ENCODE peak calls at places on chromosomes 5 and 9, in six cellular contexts. G is adrenal gland, J is stomach, V is spleen, P is heart left ventricle, M is esophagus squamous epithelium. Q is an unnamed sample.

GRCh38 chr9:93684161-93684765 is 107.9 kb downstream of the PHF2 start:
- DNase-seq in G (no peak), M (no peak), P (peak), V (peak), J (no peak), Q (no peak)

GRCh38 chr5:127609016-127609415 is 39.9 kb upstream of the CTXN3 start:
- DNase-seq in M (no peak), P (no peak), V (no peak), G (no peak), J (no peak), Q (no peak)

GRCh38 chr5:94316916-94317838 is 301.2 kb downstream of the KIAA0825 start:
- DNase-seq in V (no peak), J (no peak), P (no peak), G (no peak), M (no peak), Q (no peak)

GRCh38 chr9:130129425-130130061 is 42.7 kb upstream of the NCS1 start:
- DNase-seq in J (no peak), G (no peak), P (no peak), V (no peak), M (no peak), Q (no peak)

GRCh38 chr9:115042781-115043509 is 75.0 kb downstream of the TNC start:
- DNase-seq in M (no peak), V (no peak), J (no peak), G (no peak), P (no peak), Q (no peak)

GRCh38 chr5:31078931-31079330 is 114.6 kb upstream of the CDH6 start:
- DNase-seq in J (no peak), M (no peak), V (no peak), G (no peak), P (no peak), Q (no peak)

GRCh38 chr5:58925627-58926545 is 343.0 kb downstream of the RAB3C start:
- DNase-seq in M (no peak), V (no peak), J (no peak), G (peak), P (no peak), Q (no peak)

GRCh38 chr5:62167651-62168050 is 138.4 kb upstream of the KIF2A start:
- DNase-seq in J (no peak), M (no peak), P (no peak), G (no peak), V (no peak), Q (no peak)

GRCh38 chr9:4137234-4137633 is 162.6 kb downstream of the GLIS3 start:
- DNase-seq in J (no peak), G (no peak), M (no peak), P (no peak), V (no peak), Q (no peak)

GRCh38 chr9:130208600-130209347 is 36.6 kb downstream of the NCS1 start:
- DNase-seq in J (no peak), G (no peak), M (no peak), V (no peak), P (no peak), Q (no peak)

GRCh38 chr9:37988041-37988440 is 81.0 kb downstream of the SHB start:
- DNase-seq in M (no peak), P (no peak), V (no peak), G (peak), J (no peak), Q (no peak)

GRCh38 chr9:87862536-87863268 is 20.0 kb upstream of the SPATA31E1 start:
- DNase-seq in M (no peak), P (no peak), V (no peak), G (no peak), J (no peak), Q (no peak)

GRCh38 chr9:36450110-36450732 is 50.2 kb upstream of the RNF38 start:
- DNase-seq in P (no peak), G (no peak), V (no peak), J (no peak), M (no peak), Q (no peak)

GRCh38 chr5:173327084-173327947 is 898 bp downstream of the STC2 start:
- DNase-seq in V (peak), M (no peak), P (no peak), G (no peak), J (no peak), Q (no peak)

GRCh38 chr5:135747824-135748223 is 86.6 kb upstream of the SLC25A48 start:
- DNase-seq in M (no peak), G (no peak), P (no peak), V (no peak), J (no peak), Q (no peak)

GRCh38 chr9:114004221-114004716 is 73.8 kb downstream of the AMBP start:
- DNase-seq in P (peak), M (no peak), G (peak), V (peak), J (peak), Q (peak)

GRCh38 chr9:137724114-137724445 is 105.3 kb downstream of the EHMT1 start:
- DNase-seq in J (no peak), P (no peak), G (no peak), M (no peak), V (no peak), Q (no peak)

GRCh38 chr5:36600847-36601527 is 5.4 kb upstream of the SLC1A3 start:
- DNase-seq in V (no peak), J (no peak), M (no peak), G (no peak), P (no peak), Q (no peak)

GRCh38 chr5:14695152-14695551 is 30.6 kb downstream of the OTULIN start:
- DNase-seq in J (no peak), G (no peak), M (no peak), V (no peak), P (no peak), Q (no peak)

GRCh38 chr9:105171589-105171988 is 72.9 kb upstream of the SLC44A1 start:
- DNase-seq in V (no peak), J (no peak), M (no peak), P (no peak), G (no peak), Q (no peak)

GRCh38 chr5:109478830-109479229 is 69.1 kb upstream of the PJA2 start:
- DNase-seq in P (no peak), J (no peak), M (no peak), V (no peak), G (no peak), Q (no peak)

GRCh38 chr9:83060557-83060956 is 2.4 kb downstream of the RASEF start:
- DNase-seq in M (no peak), V (no peak), P (no peak), J (peak), G (no peak), Q (no peak)

GRCh38 chr9:18888241-18888794 is 144.7 kb downstream of the SAXO1 start:
- DNase-seq in P (no peak), J (no peak), G (no peak), V (no peak), M (no peak), Q (peak)

GRCh38 chr5:133240425-133241091 is 188.7 kb downstream of the HSPA4 start:
- DNase-seq in J (peak), G (peak), M (no peak), V (peak), P (no peak), Q (peak)

GRCh38 chr5:143896471-143896870 is 84.5 kb downstream of the HMHB1 start:
- DNase-seq in P (no peak), G (no peak), J (no peak), V (no peak), M (no peak), Q (no peak)

GRCh38 chr5:150791536-150791935 is 13.0 kb downstream of the SMIM3 start:
- DNase-seq in P (no peak), J (no peak), V (no peak), G (no peak), M (no peak), Q (no peak)

GRCh38 chr5:167970002-167970401 is 321.4 kb upstream of the WWC1 start:
- DNase-seq in G (no peak), M (no peak), P (no peak), J (no peak), V (no peak), Q (no peak)

GRCh38 chr5:145056805-145057204 is 778.3 kb downstream of the PRELID2 start:
- DNase-seq in M (no peak), J (no peak), V (no peak), G (no peak), P (no peak), Q (no peak)

DNA sequence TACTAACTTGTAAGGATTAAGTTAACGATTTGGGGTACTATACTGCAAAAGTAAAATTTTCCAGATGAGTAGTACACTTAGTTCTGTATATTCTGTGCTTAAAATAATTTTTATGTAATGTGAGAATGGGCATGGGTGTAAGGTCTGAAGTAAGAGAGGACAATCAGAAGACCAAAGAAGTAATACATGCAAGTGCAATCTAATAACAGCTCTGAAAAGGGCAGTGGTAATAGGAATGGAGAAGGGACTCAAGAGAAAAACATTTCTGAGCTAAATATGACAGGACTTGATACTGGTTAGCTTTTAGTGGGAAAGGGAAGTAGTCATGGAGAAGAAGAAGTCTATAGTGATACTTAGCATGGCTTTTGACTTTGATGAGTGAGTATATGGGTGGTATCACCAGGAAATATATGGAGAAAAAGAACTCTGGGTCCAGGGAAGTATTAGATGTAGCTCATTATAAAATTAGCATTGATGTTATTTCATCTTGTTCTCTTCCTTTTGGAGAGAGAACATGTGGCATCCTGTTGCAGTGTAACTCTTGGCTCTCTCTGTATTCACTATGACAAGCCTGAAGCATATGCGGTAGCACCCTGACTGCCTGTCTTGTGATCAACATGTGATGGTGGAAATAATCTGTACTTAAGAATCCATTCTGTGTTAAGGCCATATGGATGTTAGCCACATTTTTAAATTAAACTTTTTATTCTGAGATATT is 60.5 kb downstream of the ERCC6L2 start:
- DNase-seq in V (no peak), G (no peak), P (no peak), M (no peak), J (no peak), Q (no peak)
- TF ChIP-seq POLR2A in V (no peak), G (no peak), P (no peak), M (no peak), J (no peak), Q (no peak)

GRCh38 chr5:65925094-65925600 is 1.2 kb upstream of the ERBIN start:
- DNase-seq in V (peak), M (peak), J (peak), P (peak), G (peak), Q (peak)
- TF ChIP-seq POLR2A in V (peak), M (no peak), J (no peak), P (no peak), G (no peak), Q (no peak)

GRCh38 chr9:116153765-116154333 is at the start of gene PAPPA:
- DNase-seq in P (no peak), G (no peak), V (no peak), J (no peak), M (no peak), Q (peak)

GRCh38 chr9:116155700-116156045 is 2.1 kb downstream of the PAPPA start:
- DNase-seq in M (no peak), V (no peak), J (no peak), P (no peak), G (no peak), Q (no peak)

GRCh38 chr9:116154976-116155699 is 1.5 kb downstream of the PAPPA start:
- DNase-seq in P (no peak), V (no peak), G (no peak), M (no peak), J (no peak), Q (peak)

GRCh38 chr9:116152941-116153764 is 438 bp upstream of the PAPPA start:
- DNase-seq in P (no peak), M (no peak), J (no peak), V (no peak), G (no peak), Q (peak)

GRCh38 chr9:116154334-116154975 is 864 bp downstream of the PAPPA start:
- DNase-seq in G (no peak), J (no peak), M (no peak), P (no peak), V (peak), Q (peak)
- TF ChIP-seq POLR2A in G (no peak), J (no peak), M (no peak), P (no peak), V (no peak), Q (no peak)

DNA sequence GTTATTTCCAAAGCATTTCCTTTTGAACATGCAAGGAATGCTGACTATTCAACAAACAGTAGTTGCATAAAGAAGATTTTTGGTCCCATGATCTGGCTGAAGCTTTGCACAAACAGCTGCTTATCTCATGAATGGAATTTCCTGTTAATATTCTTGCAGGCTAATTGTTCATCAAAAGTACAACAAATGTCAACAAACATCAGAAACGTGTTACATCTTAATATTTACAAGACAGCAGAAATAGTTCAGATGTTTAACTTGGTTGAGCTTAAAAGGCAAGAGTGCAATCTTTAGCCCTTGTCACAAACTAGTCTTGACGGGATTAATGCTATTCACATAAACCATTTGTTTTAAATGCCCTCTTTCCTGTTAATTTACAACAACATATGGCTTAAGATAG is 47.9 kb upstream of the BASP1 start:
- DNase-seq in V (no peak), M (no peak), P (no peak), J (no peak), G (no peak), Q (no peak)
- TF ChIP-seq POLR2A in V (no peak), M (no peak), P (no peak), J (no peak), G (no peak), Q (no peak)

DNA sequence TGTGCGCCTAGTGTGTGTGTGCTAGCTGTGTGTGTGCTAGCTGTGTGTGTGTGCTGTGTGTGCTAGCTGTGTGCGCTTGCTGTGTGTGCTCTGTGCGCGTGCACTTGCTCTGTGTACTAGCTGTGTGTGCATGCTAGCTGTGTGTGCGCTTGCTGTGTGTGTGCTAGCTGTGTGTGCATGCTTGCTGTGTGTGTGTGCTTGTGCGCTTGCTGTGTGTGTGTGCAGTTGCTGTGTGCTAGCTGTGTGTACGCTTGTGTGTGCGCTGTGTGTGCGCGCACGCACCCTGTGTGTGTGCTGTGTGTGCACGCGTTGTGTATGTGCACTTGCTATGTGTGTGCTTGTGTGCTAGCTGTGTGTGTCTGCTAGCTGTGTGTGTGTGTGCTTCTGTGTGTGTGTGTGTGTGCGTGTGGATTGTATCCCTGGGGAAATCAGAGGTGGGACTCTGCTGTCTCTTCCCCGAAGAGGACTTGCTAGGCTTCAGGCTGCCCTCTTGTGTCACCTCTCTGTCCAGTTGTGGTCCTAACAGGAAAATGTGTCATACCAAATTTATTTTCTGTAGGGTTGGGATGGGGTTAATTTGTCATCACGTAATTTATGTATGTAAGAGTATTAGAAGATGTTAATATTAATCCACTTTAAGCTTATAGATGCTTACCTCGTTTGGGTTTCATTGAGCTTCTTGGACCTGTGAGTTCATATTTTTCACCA is 38.9 kb downstream of the TPPP start:
- DNase-seq in P (no peak), J (no peak), M (no peak), G (no peak), V (peak), Q (no peak)
- TF ChIP-seq POLR2A in P (no peak), J (no peak), M (no peak), G (no peak), V (no peak), Q (no peak)

GRCh38 chr9:132383462-132383883 is 23.2 kb downstream of the TTF1 start:
- DNase-seq in V (peak), P (no peak), G (no peak), M (no peak), J (no peak), Q (no peak)

GRCh38 chr9:132384376-132384775 is 22.3 kb downstream of the TTF1 start:
- DNase-seq in G (no peak), P (no peak), M (no peak), V (no peak), J (no peak), Q (no peak)

DNA sequence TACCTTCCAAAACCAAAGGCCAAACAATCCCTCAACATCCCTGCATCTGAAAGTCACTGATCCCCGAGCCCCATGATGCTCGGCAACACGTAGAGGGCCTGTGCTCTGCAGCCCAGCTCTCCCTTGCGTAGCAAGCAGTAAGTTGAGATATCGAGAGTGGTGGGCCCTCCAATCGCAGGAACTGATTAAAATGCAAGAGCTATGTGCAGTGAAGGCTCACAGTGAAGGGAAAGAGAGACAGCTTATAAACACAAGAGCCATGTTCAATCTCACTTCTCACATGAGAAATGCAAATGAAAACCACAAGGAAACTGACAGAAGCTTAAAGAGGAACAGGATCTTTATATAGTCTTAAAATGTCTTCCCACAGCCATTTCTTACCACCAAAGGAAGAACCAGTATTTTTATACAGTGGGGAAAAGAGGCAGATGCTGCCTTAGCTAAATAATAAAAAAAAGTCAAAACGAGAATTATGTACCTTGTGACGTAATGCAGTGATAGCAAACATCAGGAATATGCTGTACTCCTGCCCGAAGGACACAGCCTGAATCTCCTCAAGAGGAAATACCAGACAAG is 24.6 kb downstream of the TTF1 start:
- DNase-seq in P (no peak), M (no peak), J (no peak), V (peak), G (no peak), Q (no peak)
- TF ChIP-seq POLR2A in P (no peak), M (no peak), J (no peak), V (peak), G (no peak), Q (no peak)

DNA sequence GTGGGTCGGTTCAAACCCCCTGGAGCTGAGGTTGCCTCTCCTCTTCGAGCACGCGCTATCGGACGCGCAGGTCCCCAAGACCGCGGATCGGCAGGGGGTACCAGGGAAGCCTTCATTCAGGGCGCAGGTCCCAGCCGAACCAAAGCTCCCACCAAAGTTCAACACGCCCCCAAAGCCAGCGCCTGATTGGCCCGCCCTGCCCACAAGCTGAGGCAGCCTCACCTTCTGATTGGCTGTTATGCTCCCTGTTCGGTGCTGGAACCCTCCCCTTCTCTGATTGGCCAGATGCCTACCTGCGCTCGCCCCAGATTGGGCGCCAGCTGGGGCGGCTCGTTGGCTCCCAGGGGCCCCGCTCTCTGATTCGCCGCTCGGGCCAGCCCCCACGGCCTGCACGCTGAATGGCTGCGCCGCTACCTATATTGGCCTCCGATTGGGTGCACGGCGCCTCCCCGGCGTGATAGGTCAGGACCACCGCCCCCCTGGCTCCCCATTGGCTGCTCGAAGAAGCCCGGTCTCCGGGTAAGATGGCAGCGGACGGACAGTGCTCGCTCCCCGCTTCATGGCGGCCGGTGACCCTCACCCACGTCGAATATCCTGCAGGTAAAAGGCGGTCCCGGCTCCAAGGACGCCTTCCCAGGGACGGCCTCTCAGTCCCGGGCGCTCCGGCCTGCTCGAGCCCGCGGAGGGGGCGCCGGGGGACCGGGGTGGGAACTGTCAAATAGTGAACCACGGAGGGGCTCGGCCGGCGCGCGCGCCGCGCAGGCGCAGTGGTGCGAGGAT is at the start of gene DOLPP1:
- DNase-seq in J (peak), V (peak), P (peak), G (peak), M (peak), Q (peak)
- TF ChIP-seq POLR2A in J (no peak), V (no peak), P (peak), G (peak), M (peak), Q (peak)

GRCh38 chr5:108324886-108325285 is 57.0 kb downstream of the FBXL17 start:
- DNase-seq in J (no peak), G (no peak), V (no peak), P (no peak), M (no peak), Q (no peak)
- TF ChIP-seq POLR2A in J (no peak), G (no peak), V (no peak), P (no peak), M (no peak), Q (no peak)